ENCODE peak calls at places on chromosomes 5 and 9, in four cellular contexts. Q is iPS-NIHi11, B is right cardiac atrium, U is GM12865. H is an unnamed sample.
A peak's percentile ranks its signal among the peaks of the same experiment; 100 is the strongest.

GRCh38 chr5:54902817-54903473 is 82.4 kb downstream of the ESM1 start:
- DNase-seq in U (peak; percentile 86), B (no peak), Q (no peak), H (peak; percentile 40)

GRCh38 chr5:108171759-108172158 is 210.1 kb downstream of the FBXL17 start:
- DNase-seq in U (no peak), Q (no peak), B (no peak), H (no peak)

GRCh38 chr5:132748522-132749000 is 1.3 kb downstream of the CCNI2 start:
- DNase-seq in U (no peak), Q (no peak), B (no peak), H (no peak)

GRCh38 chr9:131707677-131708612 is 31.9 kb downstream of the RAPGEF1 start:
- DNase-seq in B (peak; percentile 87), U (peak; percentile 63), Q (no peak), H (no peak)

GRCh38 chr9:129864991-129865647 is 29.9 kb downstream of the USP20 start:
- DNase-seq in Q (no peak), U (no peak), B (no peak), H (no peak)

GRCh38 chr9:16058131-16058549 is 505.3 kb downstream of the CCDC171 start:
- DNase-seq in Q (no peak), B (no peak), U (peak; percentile 18), H (peak; percentile 32)

GRCh38 chr9:88017086-88017485 is 42.8 kb upstream of the CDK20 start:
- DNase-seq in U (no peak), B (no peak), Q (no peak), H (no peak)

GRCh38 chr5:122656107-122656506 is 118.8 kb upstream of the SNX2 start:
- DNase-seq in U (no peak), B (no peak), Q (no peak), H (no peak)

GRCh38 chr9:12695474-12695873 is 2.3 kb downstream of the TYRP1 start:
- DNase-seq in B (peak; percentile 26), U (no peak), Q (no peak), H (no peak)

GRCh38 chr5:175873090-175873454 is 1.7 kb downstream of the CPLX2 start:
- DNase-seq in B (no peak), U (no peak), Q (peak; percentile 64), H (peak; percentile 38)